ENCODE peak calls at places on chromosome 19, in nine cellular contexts. R, A, I, J, B, E, U, T and F are unnamed samples.

GRCh38 chr19:4524808-4525562 is 6.7 kb upstream of the PLIN4 start:
- DNase-seq in R (peak), A (peak), I (no peak), J (peak), B (peak), E (peak), U (peak), T (peak), F (peak)

GRCh38 chr19:47381653-47382279 is 32.7 kb downstream of the DHX34 start:
- DNase-seq in R (no peak), A (peak), I (peak), J (peak), B (no peak), E (no peak), U (no peak), T (no peak), F (no peak)

GRCh38 chr19:50025794-50026549 is at the start of gene ZNF473:
- DNase-seq in R (peak), A (peak), I (peak), J (peak), B (peak), E (peak), U (peak), T (peak), F (peak)

GRCh38 chr19:12139309-12139708 is 841 bp downstream of the ZNF20 start:
- DNase-seq in R (no peak), A (no peak), I (no peak), J (no peak), B (peak), E (no peak), U (no peak), T (no peak), F (no peak)

GRCh38 chr19:17242431-17243208 is 3.1 kb downstream of the NR2F6 start:
- DNase-seq in R (no peak), A (no peak), I (no peak), J (no peak), B (no peak), E (no peak), U (no peak), T (no peak), F (no peak)

GRCh38 chr19:58395220-58395978 is at the start of gene RNF225:
- DNase-seq in R (no peak), A (no peak), I (peak), J (no peak), B (peak), E (no peak), U (no peak), T (no peak), F (no peak)

GRCh38 chr19:18513868-18514267 is 8.0 kb downstream of the ELL start:
- DNase-seq in R (no peak), A (no peak), I (no peak), J (no peak), B (peak), E (no peak), U (no peak), T (no peak), F (peak)

GRCh38 chr19:10450853-10451609 is 30.7 kb downstream of the PDE4A start:
- DNase-seq in R (no peak), A (no peak), I (no peak), J (no peak), B (no peak), E (peak), U (no peak), T (no peak), F (no peak)

GRCh38 chr19:48033604-48034003 is 10.3 kb downstream of the CABP5 start:
- DNase-seq in R (no peak), A (no peak), I (no peak), J (no peak), B (no peak), E (no peak), U (no peak), T (no peak), F (no peak)

GRCh38 chr19:53192771-53193533 is at the start of gene ZNF665:
- DNase-seq in R (peak), A (peak), I (peak), J (peak), B (peak), E (no peak), U (peak), T (peak), F (peak)

GRCh38 chr19:4115818-4116385 is 8.0 kb downstream of the MAP2K2 start:
- DNase-seq in R (no peak), A (no peak), I (no peak), J (no peak), B (no peak), E (no peak), U (no peak), T (no peak), F (no peak)

GRCh38 chr19:51944798-51945552 is 17.7 kb downstream of the ZNF613 start:
- DNase-seq in R (no peak), A (no peak), I (no peak), J (no peak), B (no peak), E (no peak), U (no peak), T (no peak), F (no peak)

GRCh38 chr19:42255766-42256750 is 1.1 kb upstream of the ERF start:
- DNase-seq in R (no peak), A (no peak), I (peak), J (no peak), B (peak), E (peak), U (peak), T (peak), F (no peak)

GRCh38 chr19:46226438-46226973 is 3.0 kb upstream of the IGFL1 start:
- DNase-seq in R (no peak), A (no peak), I (no peak), J (no peak), B (no peak), E (no peak), U (no peak), T (peak), F (no peak)

GRCh38 chr19:2675892-2676291 is 26.6 kb downstream of the GNG7 start:
- DNase-seq in R (no peak), A (no peak), I (no peak), J (no peak), B (no peak), E (no peak), U (no peak), T (no peak), F (no peak)

GRCh38 chr19:5600797-5601196 is 21.8 kb downstream of the SAFB2 start:
- DNase-seq in R (no peak), A (no peak), I (no peak), J (no peak), B (no peak), E (no peak), U (no peak), T (no peak), F (no peak)

GRCh38 chr19:8831373-8831772 is 731 bp downstream of the ZNF558 start:
- DNase-seq in R (no peak), A (no peak), I (no peak), J (no peak), B (no peak), E (no peak), U (no peak), T (no peak), F (no peak)

GRCh38 chr19:38319421-38320258 is at the start of gene KCNK6:
- DNase-seq in R (no peak), A (peak), I (peak), J (no peak), B (peak), E (peak), U (peak), T (peak), F (no peak)

GRCh38 chr19:55620410-55620809 is 4.0 kb downstream of the ZNF784 start:
- DNase-seq in R (no peak), A (no peak), I (no peak), J (no peak), B (peak), E (no peak), U (no peak), T (no peak), F (no peak)

GRCh38 chr19:30788105-30788765 is 416.1 kb downstream of the ZNF536 start:
- DNase-seq in R (no peak), A (no peak), I (no peak), J (no peak), B (no peak), E (no peak), U (no peak), T (no peak), F (no peak)

GRCh38 chr19:7921955-7922840 is 2.1 kb downstream of the SNAPC2 start:
- DNase-seq in R (no peak), A (no peak), I (no peak), J (no peak), B (no peak), E (no peak), U (no peak), T (no peak), F (no peak)

GRCh38 chr19:40862785-40863184 is 12.5 kb upstream of the CYP2A6 start:
- DNase-seq in R (no peak), A (no peak), I (no peak), J (no peak), B (peak), E (no peak), U (no peak), T (peak), F (peak)

GRCh38 chr19:6060600-6061391 is 49.5 kb downstream of the RFX2 start:
- DNase-seq in R (no peak), A (peak), I (no peak), J (no peak), B (peak), E (peak), U (peak), T (peak), F (peak)

GRCh38 chr19:50357178-50358100 is 8.0 kb downstream of the NAPSA start:
- DNase-seq in R (peak), A (peak), I (peak), J (peak), B (peak), E (peak), U (peak), T (peak), F (peak)

GRCh38 chr19:41932259-41933130 is 4.2 kb upstream of the ERFL start:
- DNase-seq in R (no peak), A (no peak), I (no peak), J (no peak), B (no peak), E (no peak), U (no peak), T (no peak), F (no peak)

GRCh38 chr19:45473366-45474190 is 5.8 kb downstream of the FOSB start:
- DNase-seq in R (no peak), A (no peak), I (no peak), J (no peak), B (no peak), E (no peak), U (no peak), T (no peak), F (no peak)

GRCh38 chr19:16034958-16035560 is 41.2 kb upstream of the TPM4 start:
- DNase-seq in R (no peak), A (no peak), I (no peak), J (no peak), B (no peak), E (no peak), U (no peak), T (no peak), F (no peak)

GRCh38 chr19:13846533-13847032 is 30.4 kb upstream of the NANOS3 start:
- DNase-seq in R (peak), A (peak), I (peak), J (peak), B (peak), E (peak), U (peak), T (peak), F (peak)

GRCh38 chr19:31340059-31341025 is 8.9 kb downstream of the TSHZ3 start:
- DNase-seq in R (no peak), A (peak), I (no peak), J (no peak), B (peak), E (no peak), U (peak), T (peak), F (peak)

GRCh38 chr19:55485439-55486011 is 537 bp downstream of the NAT14 start:
- DNase-seq in R (no peak), A (no peak), I (no peak), J (no peak), B (peak), E (no peak), U (no peak), T (no peak), F (no peak)

GRCh38 chr19:11451327-11451941 is 16.0 kb downstream of the PRKCSH start:
- DNase-seq in R (no peak), A (no peak), I (no peak), J (no peak), B (peak), E (no peak), U (no peak), T (no peak), F (no peak)

GRCh38 chr19:31347828-31348314 is 1.4 kb downstream of the TSHZ3 start:
- DNase-seq in R (no peak), A (no peak), I (no peak), J (no peak), B (peak), E (no peak), U (peak), T (no peak), F (no peak)

GRCh38 chr19:4495471-4495870 is 22.8 kb downstream of the PLIN4 start:
- DNase-seq in R (no peak), A (no peak), I (no peak), J (no peak), B (no peak), E (no peak), U (no peak), T (no peak), F (no peak)

GRCh38 chr19:48660854-48661731 is 11.7 kb downstream of the NTN5 start:
- DNase-seq in R (peak), A (peak), I (peak), J (peak), B (peak), E (peak), U (peak), T (peak), F (peak)

GRCh38 chr19:12994701-12995595 is at the start of gene NFIX:
- DNase-seq in R (peak), A (peak), I (peak), J (peak), B (peak), E (no peak), U (peak), T (peak), F (peak)

GRCh38 chr19:18865973-18866799 is 29.8 kb downstream of the CERS1 start:
- DNase-seq in R (peak), A (peak), I (no peak), J (peak), B (peak), E (no peak), U (peak), T (peak), F (peak)

GRCh38 chr19:13172335-13173128 is 22.3 kb downstream of the IER2 start:
- DNase-seq in R (no peak), A (peak), I (peak), J (peak), B (peak), E (peak), U (peak), T (peak), F (peak)

GRCh38 chr19:19297759-19298158 is 22.6 kb downstream of the SUGP1 start:
- DNase-seq in R (no peak), A (no peak), I (no peak), J (no peak), B (no peak), E (no peak), U (no peak), T (no peak), F (no peak)

GRCh38 chr19:35963514-35963913 is 27.3 kb downstream of the LRFN3 start:
- DNase-seq in R (no peak), A (peak), I (no peak), J (no peak), B (peak), E (no peak), U (peak), T (peak), F (peak)

GRCh38 chr19:6021878-6022569 is 44.1 kb upstream of the RANBP3 start:
- DNase-seq in R (peak), A (peak), I (peak), J (peak), B (peak), E (peak), U (peak), T (peak), F (peak)